ENCODE peak calls at places on chromosomes 11 and 22, in five cellular contexts. N is pancreas, H is stomach, Y is hepatocyte, C is astrocyte of the spinal cord. A is an unnamed sample.

GRCh38 chr11:101127348-101127698 is 2.3 kb downstream of the PGR start:
- DNase-seq in N (peak), H (no peak), Y (peak), C (no peak), A (no peak)

GRCh38 chr11:11584446-11584810 is 37.4 kb downstream of the GALNT18 start:
- DNase-seq in N (no peak), H (no peak), Y (peak), C (peak), A (peak)

GRCh38 chr11:109035261-109035660 is 370.4 kb downstream of the DDX10 start:
- DNase-seq in N (no peak), H (no peak), Y (no peak), C (no peak), A (no peak)

GRCh38 chr11:34519595-34520235 is 6.1 kb upstream of the ELF5 start:
- DNase-seq in N (no peak), H (no peak), Y (no peak), C (no peak), A (no peak)

GRCh38 chr11:79413258-79413657 is 27.6 kb downstream of the TENM4 start:
- DNase-seq in N (peak), H (peak), Y (peak), C (peak), A (peak)

GRCh38 chr11:108703916-108704315 is 39.0 kb downstream of the DDX10 start:
- DNase-seq in N (no peak), H (no peak), Y (no peak), C (no peak), A (no peak)

GRCh38 chr11:67700141-67700540 is 25.7 kb upstream of the ALDH3B2 start:
- DNase-seq in N (no peak), H (no peak), Y (no peak), C (no peak), A (no peak)

GRCh38 chr11:19905280-19905853 is 192.7 kb downstream of the NAV2 start:
- DNase-seq in N (no peak), H (no peak), Y (peak), C (peak), A (no peak)

GRCh38 chr22:45945621-45946020 is 31.3 kb downstream of the WNT7B start:
- DNase-seq in N (no peak), H (no peak), Y (no peak), C (no peak), A (no peak)

GRCh38 chr22:39297490-39298193 is 21.8 kb downstream of the RPL3 start:
- DNase-seq in N (no peak), H (peak), Y (no peak), C (no peak), A (peak)

GRCh38 chr11:64935634-64936081 is at the start of gene GPHA2:
- DNase-seq in N (peak), H (peak), Y (no peak), C (peak), A (no peak)

GRCh38 chr11:46112961-46113617 is 8.2 kb downstream of the PHF21A start:
- DNase-seq in N (peak), H (no peak), Y (peak), C (peak), A (peak)

GRCh38 chr11:6622261-6623171 is 3.3 kb upstream of the TPP1 start:
- DNase-seq in N (no peak), H (no peak), Y (no peak), C (no peak), A (no peak)

GRCh38 chr11:134471341-134472187 is 59.5 kb upstream of the B3GAT1 start:
- DNase-seq in N (no peak), H (no peak), Y (no peak), C (no peak), A (no peak)

GRCh38 chr11:35145249-35145648 is 6.3 kb downstream of the CD44 start:
- DNase-seq in N (no peak), H (peak), Y (no peak), C (peak), A (no peak)

GRCh38 chr11:2787816-2788750 is 88.3 kb upstream of the KCNQ1OT1 start:
- DNase-seq in N (peak), H (peak), Y (peak), C (no peak), A (no peak)

GRCh38 chr22:37746366-37747089 is 49.7 kb downstream of the TRIOBP start:
- DNase-seq in N (peak), H (no peak), Y (no peak), C (no peak), A (no peak)

GRCh38 chr11:14902650-14903350 is 10.8 kb upstream of the CYP2R1 start:
- DNase-seq in N (no peak), H (no peak), Y (no peak), C (peak), A (no peak)

GRCh38 chr11:65047581-65048422 is 6.8 kb downstream of the SAC3D1 start:
- DNase-seq in N (no peak), H (no peak), Y (no peak), C (no peak), A (no peak)

GRCh38 chr11:129458278-129458677 is 82.6 kb downstream of the BARX2 start:
- DNase-seq in N (no peak), H (no peak), Y (no peak), C (no peak), A (no peak)

GRCh38 chr11:34263462-34264186 is 94.2 kb downstream of the ABTB2 start:
- DNase-seq in N (peak), H (peak), Y (peak), C (peak), A (peak)

GRCh38 chr11:32385998-32386397 is 49.3 kb downstream of the WT1 start:
- DNase-seq in N (no peak), H (no peak), Y (peak), C (peak), A (peak)

GRCh38 chr22:41257696-41258095 is 17.0 kb upstream of the CHADL start:
- DNase-seq in N (no peak), H (no peak), Y (no peak), C (no peak), A (no peak)

GRCh38 chr22:37427711-37428635 is 694 bp upstream of the ELFN2 start:
- DNase-seq in N (no peak), H (no peak), Y (no peak), C (no peak), A (no peak)

GRCh38 chr22:46750861-46751260 is 11.6 kb upstream of the TBC1D22A start:
- DNase-seq in N (no peak), H (peak), Y (no peak), C (no peak), A (no peak)

GRCh38 chr22:36197601-36198146 is 3.9 kb downstream of the APOL4 start:
- DNase-seq in N (no peak), H (no peak), Y (peak), C (no peak), A (no peak)

GRCh38 chr11:35288817-35289541 is 130.4 kb downstream of the SLC1A2 start:
- DNase-seq in N (no peak), H (no peak), Y (no peak), C (peak), A (peak)

GRCh38 chr11:114440121-114440860 is 1.0 kb downstream of the REXO2 start:
- DNase-seq in N (no peak), H (no peak), Y (peak), C (no peak), A (no peak)

GRCh38 chr11:44559207-44559943 is 6.1 kb upstream of the CD82 start:
- DNase-seq in N (no peak), H (no peak), Y (no peak), C (no peak), A (no peak)

GRCh38 chr11:128711136-128711535 is 17.3 kb downstream of the FLI1 start:
- DNase-seq in N (no peak), H (no peak), Y (no peak), C (peak), A (no peak)

GRCh38 chr11:70087446-70088167 is 9.5 kb downstream of the ANO1 start:
- DNase-seq in N (no peak), H (no peak), Y (no peak), C (no peak), A (no peak)

GRCh38 chr22:38830845-38831108 is 13.1 kb downstream of the NPTXR start:
- DNase-seq in N (no peak), H (no peak), Y (no peak), C (no peak), A (no peak)

GRCh38 chr11:73493838-73494598 is 103.9 kb downstream of the FAM168A start:
- DNase-seq in N (no peak), H (no peak), Y (peak), C (peak), A (peak)

GRCh38 chr11:21295508-21295907 is 626.1 kb downstream of the NELL1 start:
- DNase-seq in N (no peak), H (no peak), Y (no peak), C (no peak), A (no peak)

GRCh38 chr11:359181-359714 is 10.1 kb upstream of the B4GALNT4 start:
- DNase-seq in N (no peak), H (no peak), Y (no peak), C (no peak), A (no peak)

GRCh38 chr11:78214331-78215194 is 25.8 kb downstream of the USP35 start:
- DNase-seq in N (no peak), H (peak), Y (no peak), C (no peak), A (no peak)
- TF ChIP-seq CTCF in N (no peak), H (no peak), Y (no peak), C (no peak), A (no peak)

GRCh38 chr11:123132881-123133280 is 62.2 kb downstream of the CLMP start:
- DNase-seq in N (no peak), H (no peak), Y (no peak), C (no peak), A (no peak)

GRCh38 chr11:123125169-123125568 is 63.2 kb upstream of the HSPA8 start:
- DNase-seq in N (no peak), H (no peak), Y (no peak), C (no peak), A (no peak)

GRCh38 chr11:123129920-123130319 is 65.1 kb downstream of the CLMP start:
- DNase-seq in N (no peak), H (no peak), Y (no peak), C (peak), A (peak)
- H3K4me3 ChIP-seq in N (no peak), H (no peak), Y (no peak), C (no peak), A (no peak)

GRCh38 chr11:66330931-66331330 is 5.3 kb downstream of the RIN1 start:
- DNase-seq in N (no peak), H (no peak), Y (no peak), C (no peak), A (no peak)
- TF ChIP-seq CTCF in N (no peak), H (no peak), Y (no peak), C (no peak), A (no peak)

GRCh38 chr11:124676386-124676785 is 2.7 kb downstream of the SPA17 start:
- DNase-seq in N (no peak), H (no peak), Y (no peak), C (no peak), A (no peak)

GRCh38 chr11:124672531-124673215 is 866 bp downstream of the SIAE start:
- DNase-seq in N (no peak), H (no peak), Y (peak), C (no peak), A (no peak)

GRCh38 chr11:124673333-124674167 is at the start of the genes SIAE and SPA17:
- DNase-seq in N (peak), H (peak), Y (peak), C (peak), A (peak)

GRCh38 chr11:124674168-124674517 is 439 bp downstream of the SPA17 start:
- DNase-seq in N (no peak), H (no peak), Y (peak), C (no peak), A (no peak)

DNA sequence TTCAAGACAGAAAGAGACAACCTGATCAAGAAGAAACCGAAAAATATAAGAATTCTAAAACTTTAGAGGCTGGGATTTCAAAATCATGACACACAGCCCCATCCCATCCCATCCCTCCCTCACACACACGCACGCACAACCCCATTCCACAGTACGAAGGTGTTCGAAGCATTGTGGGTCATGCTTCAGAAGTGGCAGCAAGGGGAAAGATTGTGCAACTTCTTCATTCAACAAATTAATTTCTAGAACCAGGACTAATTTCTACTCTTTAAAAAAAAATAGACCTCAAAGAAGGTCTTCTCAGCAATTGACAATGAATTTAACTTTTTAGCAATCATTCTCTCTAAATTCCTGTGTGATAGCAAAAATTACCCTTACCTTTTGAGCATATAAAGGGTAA is 867 bp downstream of the SPA17 start:
- DNase-seq in N (no peak), H (no peak), Y (no peak), C (no peak), A (no peak)
- H3K4me3 ChIP-seq in N (peak), H (peak), Y (peak), C (peak), A (peak)

GRCh38 chr22:22058649-22059475 is 76.3 kb upstream of the TOP3B start:
- DNase-seq in N (no peak), H (no peak), Y (peak), C (no peak), A (no peak)

GRCh38 chr22:22059476-22060002 is 77.0 kb upstream of the TOP3B start:
- DNase-seq in N (no peak), H (no peak), Y (no peak), C (no peak), A (no peak)

GRCh38 chr22:22062306-22062793 is 79.8 kb upstream of the TOP3B start:
- DNase-seq in N (no peak), H (no peak), Y (no peak), C (no peak), A (no peak)

GRCh38 chr22:22060200-22061084 is 77.9 kb upstream of the TOP3B start:
- DNase-seq in N (peak), H (no peak), Y (peak), C (peak), A (no peak)

GRCh38 chr22:22061085-22062077 is 78.8 kb upstream of the TOP3B start:
- DNase-seq in N (no peak), H (no peak), Y (peak), C (peak), A (no peak)
- TF ChIP-seq CTCF in N (no peak), H (no peak), Y (peak), C (peak), A (peak)

DNA sequence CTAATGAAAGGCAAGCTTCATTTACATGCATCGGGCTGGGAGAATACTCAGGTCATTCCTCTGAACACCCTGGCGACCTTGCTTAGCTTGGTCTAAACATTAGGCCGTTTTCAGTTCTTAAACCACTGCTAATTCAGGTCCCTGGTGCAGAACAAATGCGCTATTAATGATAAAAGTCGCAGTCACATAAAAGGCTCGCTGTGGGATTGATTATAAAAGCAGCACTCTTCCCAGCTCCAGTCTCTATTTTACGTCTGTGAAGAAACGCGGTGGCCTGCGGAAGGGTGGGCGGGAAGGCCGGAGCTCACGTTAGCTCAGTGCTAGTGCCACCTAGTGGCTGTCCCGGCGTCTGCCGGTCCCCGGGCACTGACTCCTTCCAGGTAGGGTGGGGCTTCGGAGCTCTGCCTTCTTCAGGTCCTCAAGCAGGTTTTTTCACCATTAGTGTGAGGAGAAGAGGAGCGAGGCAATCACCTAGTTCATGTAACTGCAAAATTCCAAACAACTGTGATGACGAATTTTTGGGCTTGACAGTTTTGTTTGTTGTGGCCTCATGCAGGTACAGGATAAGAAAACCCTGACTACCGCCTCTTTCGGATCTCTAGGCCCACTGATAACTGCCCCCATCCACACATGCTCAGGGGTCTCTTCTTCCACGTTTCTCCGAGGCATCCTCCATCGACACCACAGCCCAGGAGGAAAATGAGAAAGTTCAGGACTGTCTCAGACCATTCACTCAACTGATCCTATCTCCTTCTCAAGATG is 66.5 kb upstream of the CLMP start:
- DNase-seq in N (peak), H (peak), Y (peak), C (peak), A (no peak)
- H3K4me3 ChIP-seq in N (peak), H (peak), Y (no peak), C (no peak), A (no peak)

GRCh38 chr11:61172888-61173287 is 11.7 kb upstream of the VPS37C start:
- DNase-seq in N (no peak), H (peak), Y (no peak), C (no peak), A (no peak)

GRCh38 chr11:61174275-61174674 is 13.0 kb upstream of the VPS37C start:
- DNase-seq in N (peak), H (peak), Y (no peak), C (no peak), A (no peak)

GRCh38 chr11:61174949-61175348 is 13.7 kb upstream of the VPS37C start:
- DNase-seq in N (no peak), H (peak), Y (no peak), C (no peak), A (no peak)

GRCh38 chr11:61172353-61172752 is 11.1 kb upstream of the VPS37C start:
- DNase-seq in N (no peak), H (peak), Y (no peak), C (no peak), A (no peak)

GRCh38 chr11:61173456-61173855 is 12.2 kb upstream of the VPS37C start:
- DNase-seq in N (no peak), H (peak), Y (no peak), C (no peak), A (no peak)
- TF ChIP-seq CTCF in N (no peak), H (no peak), Y (no peak), C (no peak), A (peak)

GRCh38 chr11:76794371-76795284 is 11.5 kb downstream of the TSKU start:
- DNase-seq in N (no peak), H (no peak), Y (no peak), C (no peak), A (no peak)

GRCh38 chr11:76793834-76794291 is 10.7 kb downstream of the TSKU start:
- DNase-seq in N (no peak), H (peak), Y (peak), C (no peak), A (no peak)

GRCh38 chr11:76792505-76793264 is 9.5 kb downstream of the TSKU start:
- DNase-seq in N (no peak), H (peak), Y (no peak), C (no peak), A (no peak)

GRCh38 chr11:76791861-76792260 is 8.7 kb downstream of the TSKU start:
- DNase-seq in N (no peak), H (peak), Y (no peak), C (peak), A (no peak)

DNA sequence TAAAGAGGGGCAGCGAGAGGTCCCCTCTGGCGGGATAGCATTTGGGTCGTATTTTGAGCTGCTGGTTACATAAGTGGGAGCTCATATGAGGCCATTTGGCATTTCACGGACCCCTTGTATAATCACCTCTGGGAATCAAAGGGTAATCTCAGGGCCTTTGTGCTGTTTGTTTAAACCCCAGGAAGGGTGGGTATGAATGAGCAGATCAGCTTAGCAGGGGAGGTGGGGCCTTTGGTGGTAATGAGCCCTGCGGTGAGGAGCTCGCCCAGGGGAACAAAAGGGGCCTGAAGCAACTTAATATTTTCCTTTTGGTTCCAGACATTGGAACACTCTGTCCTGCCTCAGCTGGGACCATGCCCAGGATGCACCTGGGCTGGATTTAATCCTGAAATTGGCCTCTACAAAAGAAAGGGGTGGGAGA is 10.2 kb downstream of the TSKU start:
- DNase-seq in N (no peak), H (peak), Y (peak), C (peak), A (no peak)
- H3K4me3 ChIP-seq in N (no peak), H (no peak), Y (no peak), C (no peak), A (no peak)

GRCh38 chr22:42719656-42720262 is 911 bp downstream of the A4GALT start:
- DNase-seq in N (no peak), H (no peak), Y (no peak), C (no peak), A (no peak)

GRCh38 chr22:42721045-42721434 is 370 bp upstream of the A4GALT start:
- DNase-seq in N (no peak), H (no peak), Y (no peak), C (no peak), A (no peak)

GRCh38 chr22:42720263-42721044 is at the start of gene A4GALT:
- DNase-seq in N (no peak), H (no peak), Y (peak), C (no peak), A (no peak)

GRCh38 chr22:42717197-42717967 is 3.3 kb downstream of the A4GALT start:
- DNase-seq in N (no peak), H (no peak), Y (no peak), C (no peak), A (no peak)

GRCh38 chr22:42719133-42719532 is 1.5 kb downstream of the A4GALT start:
- DNase-seq in N (no peak), H (no peak), Y (no peak), C (no peak), A (no peak)
- TF ChIP-seq CTCF in N (no peak), H (no peak), Y (no peak), C (no peak), A (no peak)

A was measured in astrocyte of the cerebellum.